ENCODE peak calls at places on chromosome 17, in four cellular contexts. H, L, O and E are unnamed samples.

GRCh38 chr17:55299162-55299838 is 34.5 kb downstream of the HLF start:
- DNase-seq in H (no peak), L (no peak), O (no peak), E (no peak)

GRCh38 chr17:40320771-40321501 is 12.0 kb downstream of the RARA start:
- DNase-seq in L (no peak), H (peak), O (peak), E (no peak)

GRCh38 chr17:29733151-29733550 is 110.4 kb upstream of the CORO6 start:
- DNase-seq in H (no peak), L (peak), O (no peak), E (no peak)

GRCh38 chr17:2222901-2223616 is 80.5 kb downstream of the SMG6 start:
- DNase-seq in L (no peak), O (peak), H (no peak), E (no peak)

GRCh38 chr17:81309140-81309858 is 14.2 kb upstream of the SLC38A10 start:
- DNase-seq in L (peak), H (peak), O (peak), E (peak)

GRCh38 chr17:44627513-44627912 is 28.8 kb upstream of the MEIOC start:
- DNase-seq in L (no peak), H (no peak), O (no peak), E (no peak)

GRCh38 chr17:48175692-48176450 is 68.3 kb downstream of the SNX11 start:
- DNase-seq in H (peak), L (peak), O (no peak), E (peak)

GRCh38 chr17:82006468-82007227 is 16.0 kb downstream of the CENPX start:
- DNase-seq in O (no peak), L (peak), H (no peak), E (no peak)

GRCh38 chr17:17196776-17197175 is 9.4 kb downstream of the PLD6 start:
- DNase-seq in L (no peak), H (peak), O (no peak), E (no peak)

GRCh38 chr17:54967621-54968258 is 714 bp downstream of the COX11 start:
- DNase-seq in H (peak), L (peak), O (no peak), E (peak)

GRCh38 chr17:46978489-46979022 is 497 bp downstream of the RPRML start:
- DNase-seq in L (no peak), H (no peak), O (no peak), E (no peak)

GRCh38 chr17:48322060-48322459 is 108.0 kb downstream of the SKAP1 start:
- DNase-seq in H (peak), L (no peak), O (no peak), E (peak)

GRCh38 chr17:48261297-48261880 is 153.8 kb downstream of the SNX11 start:
- DNase-seq in L (no peak), O (no peak), H (peak), E (no peak)

GRCh38 chr17:16258916-16259315 is 41.9 kb downstream of the PIGL start:
- DNase-seq in L (no peak), H (no peak), O (no peak), E (no peak)

GRCh38 chr17:50190278-50191069 is 11.0 kb downstream of the COL1A1 start:
- DNase-seq in H (no peak), O (no peak), L (no peak), E (no peak)

GRCh38 chr17:77696720-77697460 is 261.6 kb upstream of the TNRC6C start:
- DNase-seq in H (no peak), L (no peak), O (no peak), E (no peak)

GRCh38 chr17:36591434-36592315 is at the start of gene DHRS11:
- DNase-seq in L (peak), H (peak), O (peak), E (peak)

GRCh38 chr17:68759002-68759342 is 157.8 kb upstream of the FAM20A start:
- DNase-seq in O (no peak), H (no peak), L (no peak), E (no peak)

GRCh38 chr17:3557768-3558583 is at the start of gene TRPV3:
- DNase-seq in H (peak), L (no peak), O (peak), E (no peak)

GRCh38 chr17:44830359-44831269 is 527 bp upstream of the GJC1 start:
- DNase-seq in L (peak), O (no peak), H (peak), E (no peak)

GRCh38 chr17:49193513-49194296 is 16.7 kb downstream of the GNGT2 start:
- DNase-seq in O (peak), H (peak), L (peak), E (no peak)